ENCODE peak calls at places on chromosomes 7 and 10, in six cellular contexts. One of them, this sample, is unnamed.

GRCh38 chr10:70915206-70915605 is 26.8 kb upstream of the PCBD1 start:
- DNase-seq in AG08396: no peak
- DNase-seq in PC-9: no peak
- DNase-seq in bronchial epithelial cell: no peak
- DNase-seq in activated gamma-delta T cell treated with Interleukin-2 at 50 U/mL for 16 hours: no peak
- DNase-seq in Calu3: no peak
- DNase-seq in this sample: no peak

GRCh38 chr10:63657812-63658211 is 136.6 kb downstream of the REEP3 start:
- DNase-seq in bronchial epithelial cell: no peak
- DNase-seq in PC-9: no peak
- DNase-seq in Calu3: no peak
- DNase-seq in AG08396: no peak
- DNase-seq in activated gamma-delta T cell treated with Interleukin-2 at 50 U/mL for 16 hours: no peak
- DNase-seq in this sample: no peak

GRCh38 chr10:3406556-3406955 is 234.0 kb upstream of the PITRM1 start:
- DNase-seq in bronchial epithelial cell: no peak
- DNase-seq in AG08396: no peak
- DNase-seq in Calu3: no peak
- DNase-seq in PC-9: no peak
- DNase-seq in activated gamma-delta T cell treated with Interleukin-2 at 50 U/mL for 16 hours: no peak
- DNase-seq in this sample: no peak

GRCh38 chr7:44897299-44897698 is 12.0 kb upstream of the PURB start:
- DNase-seq in activated gamma-delta T cell treated with Interleukin-2 at 50 U/mL for 16 hours: no peak
- DNase-seq in AG08396: no peak
- DNase-seq in Calu3: no peak
- DNase-seq in bronchial epithelial cell: no peak
- DNase-seq in PC-9: no peak
- DNase-seq in this sample: no peak

GRCh38 chr7:87413951-87414381 is 61.5 kb downstream of the ABCB4 start:
- DNase-seq in bronchial epithelial cell: peak
- DNase-seq in PC-9: peak
- DNase-seq in activated gamma-delta T cell treated with Interleukin-2 at 50 U/mL for 16 hours: no peak
- DNase-seq in AG08396: peak
- DNase-seq in Calu3: no peak
- DNase-seq in this sample: peak

GRCh38 chr7:31134246-31135188 is 82.4 kb downstream of the ADCYAP1R1 start:
- DNase-seq in PC-9: peak
- DNase-seq in bronchial epithelial cell: peak
- DNase-seq in AG08396: peak
- DNase-seq in activated gamma-delta T cell treated with Interleukin-2 at 50 U/mL for 16 hours: peak
- DNase-seq in Calu3: peak
- DNase-seq in this sample: peak

GRCh38 chr7:73703985-73704639 is 15.4 kb downstream of the STX1A start:
- DNase-seq in activated gamma-delta T cell treated with Interleukin-2 at 50 U/mL for 16 hours: no peak
- DNase-seq in Calu3: no peak
- DNase-seq in bronchial epithelial cell: peak
- DNase-seq in PC-9: peak
- DNase-seq in AG08396: peak
- DNase-seq in this sample: peak

GRCh38 chr7:112453505-112454171 is 3.4 kb downstream of the IFRD1 start:
- DNase-seq in activated gamma-delta T cell treated with Interleukin-2 at 50 U/mL for 16 hours: no peak
- DNase-seq in PC-9: no peak
- DNase-seq in bronchial epithelial cell: peak
- DNase-seq in AG08396: peak
- DNase-seq in Calu3: no peak
- DNase-seq in this sample: peak

GRCh38 chr7:6615853-6616555 is 594 bp downstream of the ZNF853 start:
- DNase-seq in AG08396: no peak
- DNase-seq in Calu3: peak
- DNase-seq in activated gamma-delta T cell treated with Interleukin-2 at 50 U/mL for 16 hours: no peak
- DNase-seq in PC-9: peak
- DNase-seq in bronchial epithelial cell: no peak
- DNase-seq in this sample: no peak